ENCODE peak calls at places on chromosomes 2 and 18, in four cellular contexts. L is WERI-Rb-1; H is heart right ventricle; C is naive thymus-derived CD4-positive, alpha-beta T cell. P is an unnamed sample.

GRCh38 chr2:207863345-207863744 is 93.6 kb upstream of the FZD5 start:
- DNase-seq in L (no peak), C (no peak), H (no peak), P (no peak)

GRCh38 chr2:10363861-10364610 is 61.3 kb downstream of the HPCAL1 start:
- DNase-seq in C (no peak), L (no peak), H (no peak), P (no peak)

GRCh38 chr2:221444106-221444505 is 128.0 kb downstream of the EPHA4 start:
- DNase-seq in H (peak; percentile 48), L (no peak), C (no peak), P (no peak)

GRCh38 chr2:11766016-11766415 is 19.6 kb downstream of the LPIN1 start:
- DNase-seq in C (no peak), H (no peak), L (no peak), P (no peak)

GRCh38 chr2:224711859-224712258 is 4.3 kb downstream of the CCDC195 start:
- DNase-seq in C (no peak), H (no peak), L (no peak), P (no peak)

GRCh38 chr2:158187908-158188307 is 86.2 kb downstream of the UPP2 start:
- DNase-seq in L (no peak), H (no peak), C (no peak), P (no peak)

GRCh38 chr2:241546771-241547498 is 11.6 kb upstream of the BOK start:
- DNase-seq in L (peak; percentile 44), H (no peak), C (no peak), P (no peak)

GRCh38 chr2:239727182-239727775 is 297.9 kb downstream of the NDUFA10 start:
- DNase-seq in L (no peak), H (no peak), C (no peak), P (no peak)

GRCh38 chr2:229931241-229931640 is 8.9 kb downstream of the FBXO36 start:
- DNase-seq in H (no peak), L (peak; percentile 30), C (no peak), P (no peak)

GRCh38 chr2:231364961-231365810 is 30.3 kb upstream of the B3GNT7 start:
- DNase-seq in H (no peak), L (peak; percentile 60), C (no peak), P (no peak)

GRCh38 chr2:180980943-180981898 is 816 bp downstream of the UBE2E3 start:
- DNase-seq in C (no peak), L (peak; percentile 14), H (peak; percentile 11), P (no peak)

GRCh38 chr2:69594341-69594740 is 49.2 kb downstream of the AAK1 start:
- DNase-seq in H (no peak), L (no peak), C (no peak), P (no peak)

GRCh38 chr2:134718095-134718955 is 475 bp downstream of the TMEM163 start:
- DNase-seq in L (peak; percentile 16), C (peak; percentile 29), H (no peak), P (no peak)

GRCh38 chr18:48790226-48790863 is 160.4 kb downstream of the SMAD7 start:
- DNase-seq in H (peak; percentile 93), L (no peak), C (no peak), P (no peak)

GRCh38 chr18:48929951-48930713 is 20.6 kb downstream of the SMAD7 start:
- DNase-seq in H (no peak), L (no peak), C (no peak), P (no peak)

GRCh38 chr2:215105607-215106354 is 32.6 kb downstream of the ABCA12 start:
- DNase-seq in C (no peak), L (no peak), H (no peak), P (no peak)

GRCh38 chr2:162092656-162093556 is 18.9 kb upstream of the DPP4 start:
- DNase-seq in H (peak; percentile 38), C (no peak), L (no peak), P (no peak)

GRCh38 chr2:130864830-130865229 is 28.1 kb downstream of the ARHGEF4 start:
- DNase-seq in H (peak; percentile 27), L (no peak), C (no peak), P (peak; percentile 1)

GRCh38 chr18:63779386-63779785 is 4.2 kb downstream of the SERPINB7 start:
- DNase-seq in H (no peak), L (no peak), C (no peak), P (no peak)

GRCh38 chr2:183490930-183491329 is 366.7 kb downstream of the NUP35 start:
- DNase-seq in L (no peak), C (no peak), H (no peak), P (no peak)

GRCh38 chr2:203909192-203909945 is 27.2 kb upstream of the ICOS start:
- DNase-seq in L (no peak), C (no peak), H (peak; percentile 63), P (peak; percentile 35)

GRCh38 chr2:161237397-161238263 is 70.6 kb upstream of the PSMD14 start:
- DNase-seq in C (peak; percentile 58), L (peak; percentile 89), H (peak; percentile 30), P (no peak)

GRCh38 chr18:63532471-63532870 is 9.7 kb upstream of the SERPINB12 start:
- DNase-seq in L (no peak), C (no peak), H (no peak), P (no peak)

GRCh38 chr18:12726774-12727550 is 24.1 kb downstream of the PSMG2 start:
- DNase-seq in H (peak; percentile 56), L (peak; percentile 61), C (peak; percentile 46), P (no peak)

GRCh38 chr2:134668821-134669220 is 50.0 kb downstream of the TMEM163 start:
- DNase-seq in C (peak; percentile 73), L (no peak), H (no peak), P (no peak)

DNA sequence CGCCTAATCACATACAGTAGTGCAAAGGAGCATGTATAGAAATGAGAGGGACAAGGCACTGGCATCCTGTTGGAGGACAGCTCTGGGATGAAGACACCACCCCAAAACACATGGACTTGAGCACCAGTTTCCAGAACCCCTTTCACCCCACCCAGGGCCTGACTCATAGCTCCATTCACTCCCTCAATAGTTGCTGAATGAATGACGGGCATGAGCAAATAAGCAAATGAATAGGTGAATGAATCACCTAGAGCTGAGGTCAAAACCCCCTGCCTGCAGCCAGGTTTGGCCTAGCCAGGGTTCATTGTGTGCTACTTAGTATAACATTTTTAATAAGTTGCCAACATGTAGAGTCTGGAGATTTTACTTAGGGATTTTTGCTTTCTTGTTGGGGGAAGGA is 66.4 kb downstream of the NRP2 start:
- DNase-seq in L (no peak), H (no peak), C (no peak), P (no peak)
- H3K27ac ChIP-seq in L (no peak overlapping the region), H (no peak overlapping the region), C (no peak overlapping the region), P (no peak overlapping the region)

GRCh38 chr2:37849908-37850307 is 75.2 kb upstream of the RMDN2 start:
- DNase-seq in H (no peak), L (no peak), C (no peak), P (no peak)

GRCh38 chr2:37848451-37848850 is 76.6 kb upstream of the RMDN2 start:
- DNase-seq in H (no peak), L (no peak), C (no peak), P (no peak)

GRCh38 chr2:37851428-37851827 is 73.7 kb upstream of the RMDN2 start:
- DNase-seq in C (no peak), L (no peak), H (no peak), P (no peak)

GRCh38 chr2:37846207-37846606 is 78.9 kb upstream of the RMDN2 start:
- DNase-seq in H (no peak), C (no peak), L (no peak), P (no peak)

DNA sequence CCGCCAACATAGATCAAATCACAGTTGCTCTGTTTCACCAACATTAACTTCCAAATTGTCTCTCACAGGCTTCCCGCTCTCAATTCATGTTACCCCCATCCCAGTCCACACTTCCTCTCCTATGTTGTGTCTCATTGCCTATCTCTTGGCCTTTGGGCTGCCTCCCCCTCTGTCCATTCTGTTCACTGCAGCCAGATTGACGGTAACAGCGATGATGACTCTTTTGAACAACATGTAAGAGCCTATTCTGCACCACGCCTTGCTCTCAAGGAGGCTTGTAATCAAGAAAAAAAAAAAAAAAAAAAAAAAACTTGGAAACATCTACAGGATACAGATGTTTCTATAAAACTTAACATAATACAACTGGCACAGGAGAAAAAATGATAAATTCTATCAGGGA is 77.3 kb upstream of the RMDN2 start:
- DNase-seq in H (no peak), L (no peak), C (no peak), P (no peak)
- H3K27ac ChIP-seq in H (no peak overlapping the region), L (no peak overlapping the region), C (no peak overlapping the region), P (no peak overlapping the region)

GRCh38 chr18:36152781-36153180 is 23.1 kb downstream of the ELP2 start:
- DNase-seq in H (no peak), L (no peak), C (no peak), P (no peak)

GRCh38 chr18:36153771-36154170 is 24.1 kb downstream of the ELP2 start:
- DNase-seq in L (no peak), H (no peak), C (no peak), P (no peak)

GRCh38 chr18:36153203-36153602 is 23.5 kb downstream of the ELP2 start:
- DNase-seq in C (no peak), L (no peak), H (no peak), P (no peak)

GRCh38 chr18:36149514-36150289 is 20.0 kb downstream of the ELP2 start:
- DNase-seq in L (no peak), C (no peak), H (no peak), P (no peak)
- H3K27ac ChIP-seq in L (no peak overlapping the region), C (no peak overlapping the region), H (no peak overlapping the region), P (no peak overlapping the region)

GRCh38 chr2:186382932-186383331 is 103.1 kb upstream of the ZC3H15 start:
- DNase-seq in C (no peak), L (no peak), H (no peak), P (no peak)
- H3K27ac ChIP-seq in C (no peak overlapping the region), L (no peak overlapping the region), H (no peak overlapping the region), P (no peak overlapping the region)

GRCh38 chr2:85583667-85584353 is 421 bp upstream of the VAMP5 start:
- DNase-seq in H (no peak), C (no peak), L (no peak), P (no peak)

GRCh38 chr2:85584354-85584856 is at the start of gene VAMP5:
- DNase-seq in L (no peak), C (peak; percentile 50), H (no peak), P (no peak)

GRCh38 chr2:85582467-85582866 is 1.8 kb upstream of the VAMP5 start:
- DNase-seq in L (no peak), C (no peak), H (no peak), P (no peak)

GRCh38 chr2:85585781-85586105 is 1.5 kb downstream of the VAMP5 start:
- DNase-seq in L (no peak), C (no peak), H (no peak), P (no peak)

DNA sequence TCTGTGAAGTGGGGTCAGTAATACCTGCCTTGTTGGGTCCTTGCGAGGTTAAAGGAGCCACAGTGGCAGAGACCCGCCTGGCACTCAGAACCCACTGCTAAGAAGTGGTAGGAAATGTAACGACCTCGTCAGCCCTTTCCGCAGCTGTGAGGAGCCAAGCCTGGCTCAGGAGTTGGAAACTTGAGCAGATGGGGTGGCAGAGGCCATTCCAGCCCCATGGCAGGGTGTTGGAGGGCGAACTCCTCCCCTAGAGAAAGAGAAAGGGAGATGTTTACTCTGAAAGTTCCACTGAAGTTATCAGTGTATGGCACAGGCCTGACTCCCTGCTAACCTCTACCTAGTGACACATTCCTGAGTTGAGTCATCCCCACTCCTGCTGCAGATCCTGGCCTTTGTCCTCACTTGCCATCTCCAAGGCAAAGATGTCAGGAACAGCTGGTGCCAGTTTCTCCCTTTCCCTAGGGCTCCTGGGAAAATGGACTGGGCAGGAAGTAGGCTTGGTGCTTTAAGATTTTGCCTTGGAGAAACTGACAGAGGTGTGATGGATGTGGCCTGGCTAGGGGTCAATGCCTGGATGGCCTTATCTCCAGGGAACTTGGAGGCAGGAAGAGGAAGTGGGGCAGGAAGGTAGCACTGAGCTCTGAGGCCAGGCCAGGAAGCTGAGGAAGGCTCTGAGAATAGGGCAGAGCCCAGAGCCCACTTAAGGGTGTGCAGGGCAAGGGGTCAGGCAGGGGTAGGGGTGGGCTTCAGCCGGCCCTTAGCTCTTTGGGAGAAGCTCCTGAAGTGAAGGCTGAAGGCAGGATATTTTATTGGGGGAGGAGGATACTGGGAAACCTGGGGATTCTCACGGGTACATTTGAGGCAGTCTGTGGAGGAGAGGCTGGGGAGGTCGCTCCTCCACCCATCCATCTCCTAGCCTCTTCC is 888 bp downstream of the VAMP5 start:
- DNase-seq in L (no peak), H (peak; percentile 54), C (peak; percentile 34), P (no peak)
- H3K27ac ChIP-seq in L (no peak overlapping the region), H (peak overlapping the region; percentile 89), C (peak overlapping the region; percentile 80), P (no peak overlapping the region)